ENCODE peak calls at places on chromosomes 11 and 22, in ten cellular contexts. One of them, this sample, is unnamed.

GRCh38 chr22:22161924-22162851 is 82.4 kb upstream of the VPREB1 start:
- DNase-seq in NCI-H1105 treated with DMSO at 0.1 percent for 48 hours: no peak
- DNase-seq in stimulated activated CD8-positive, alpha-beta memory T cell treated with anti-CD3 and anti-CD28 coated beads, Interleukin-12 subunit alpha, Interleukin-12 subunit beta, amount 100 ng/mL, for 1 hour: no peak
- DNase-seq in GM18507: peak
- DNase-seq in NCI-H146: no peak
- DNase-seq in bronchial epithelial cell: no peak
- DNase-seq in pancreas: no peak
- DNase-seq in lower leg skin: no peak
- DNase-seq in endodermal cell: no peak
- DNase-seq in activated CD4-positive, alpha-beta T cell treated with anti-CD3 and anti-CD28 coated beads, Interleukin-2, amount 10 ng/mL, durations not matched to agents 7 days and 5 days: no peak
- DNase-seq in this sample: no peak

GRCh38 chr11:95111923-95112540 is 22.4 kb downstream of the ENDOD1 start:
- DNase-seq in pancreas: no peak
- DNase-seq in endodermal cell: no peak
- DNase-seq in activated CD4-positive, alpha-beta T cell treated with anti-CD3 and anti-CD28 coated beads, Interleukin-2, amount 10 ng/mL, durations not matched to agents 7 days and 5 days: no peak
- DNase-seq in GM18507: no peak
- DNase-seq in stimulated activated CD8-positive, alpha-beta memory T cell treated with anti-CD3 and anti-CD28 coated beads, Interleukin-12 subunit alpha, Interleukin-12 subunit beta, amount 100 ng/mL, for 1 hour: no peak
- DNase-seq in NCI-H1105 treated with DMSO at 0.1 percent for 48 hours: no peak
- DNase-seq in lower leg skin: no peak
- DNase-seq in NCI-H146: no peak
- DNase-seq in bronchial epithelial cell: no peak
- DNase-seq in this sample: no peak

GRCh38 chr11:120674537-120674936 is 163.0 kb downstream of the GRIK4 start:
- DNase-seq in bronchial epithelial cell: no peak
- DNase-seq in NCI-H146: no peak
- DNase-seq in stimulated activated CD8-positive, alpha-beta memory T cell treated with anti-CD3 and anti-CD28 coated beads, Interleukin-12 subunit alpha, Interleukin-12 subunit beta, amount 100 ng/mL, for 1 hour: no peak
- DNase-seq in GM18507: no peak
- DNase-seq in activated CD4-positive, alpha-beta T cell treated with anti-CD3 and anti-CD28 coated beads, Interleukin-2, amount 10 ng/mL, durations not matched to agents 7 days and 5 days: no peak
- DNase-seq in NCI-H1105 treated with DMSO at 0.1 percent for 48 hours: no peak
- DNase-seq in lower leg skin: no peak
- DNase-seq in endodermal cell: no peak
- DNase-seq in pancreas: no peak
- DNase-seq in this sample: no peak

GRCh38 chr22:17808688-17809403 is 34.6 kb upstream of the BID start:
- DNase-seq in activated CD4-positive, alpha-beta T cell treated with anti-CD3 and anti-CD28 coated beads, Interleukin-2, amount 10 ng/mL, durations not matched to agents 7 days and 5 days: no peak
- DNase-seq in lower leg skin: no peak
- DNase-seq in stimulated activated CD8-positive, alpha-beta memory T cell treated with anti-CD3 and anti-CD28 coated beads, Interleukin-12 subunit alpha, Interleukin-12 subunit beta, amount 100 ng/mL, for 1 hour: no peak
- DNase-seq in bronchial epithelial cell: no peak
- DNase-seq in GM18507: no peak
- DNase-seq in pancreas: peak
- DNase-seq in NCI-H1105 treated with DMSO at 0.1 percent for 48 hours: no peak
- DNase-seq in endodermal cell: peak
- DNase-seq in NCI-H146: no peak
- DNase-seq in this sample: no peak

GRCh38 chr11:16856022-16856471 is 117.6 kb downstream of the C11orf58 start:
- DNase-seq in bronchial epithelial cell: no peak
- DNase-seq in endodermal cell: no peak
- DNase-seq in activated CD4-positive, alpha-beta T cell treated with anti-CD3 and anti-CD28 coated beads, Interleukin-2, amount 10 ng/mL, durations not matched to agents 7 days and 5 days: no peak
- DNase-seq in lower leg skin: no peak
- DNase-seq in NCI-H146: no peak
- DNase-seq in pancreas: no peak
- DNase-seq in NCI-H1105 treated with DMSO at 0.1 percent for 48 hours: no peak
- DNase-seq in GM18507: no peak
- DNase-seq in stimulated activated CD8-positive, alpha-beta memory T cell treated with anti-CD3 and anti-CD28 coated beads, Interleukin-12 subunit alpha, Interleukin-12 subunit beta, amount 100 ng/mL, for 1 hour: no peak
- DNase-seq in this sample: no peak

GRCh38 chr11:116513894-116514293 is 258.9 kb downstream of the BUD13 start:
- DNase-seq in lower leg skin: no peak
- DNase-seq in NCI-H1105 treated with DMSO at 0.1 percent for 48 hours: no peak
- DNase-seq in GM18507: no peak
- DNase-seq in NCI-H146: peak
- DNase-seq in bronchial epithelial cell: peak
- DNase-seq in stimulated activated CD8-positive, alpha-beta memory T cell treated with anti-CD3 and anti-CD28 coated beads, Interleukin-12 subunit alpha, Interleukin-12 subunit beta, amount 100 ng/mL, for 1 hour: no peak
- DNase-seq in activated CD4-positive, alpha-beta T cell treated with anti-CD3 and anti-CD28 coated beads, Interleukin-2, amount 10 ng/mL, durations not matched to agents 7 days and 5 days: peak
- DNase-seq in pancreas: no peak
- DNase-seq in endodermal cell: peak
- DNase-seq in this sample: peak

GRCh38 chr22:23100124-23100801 is 29.9 kb downstream of the GNAZ start:
- DNase-seq in activated CD4-positive, alpha-beta T cell treated with anti-CD3 and anti-CD28 coated beads, Interleukin-2, amount 10 ng/mL, durations not matched to agents 7 days and 5 days: no peak
- DNase-seq in stimulated activated CD8-positive, alpha-beta memory T cell treated with anti-CD3 and anti-CD28 coated beads, Interleukin-12 subunit alpha, Interleukin-12 subunit beta, amount 100 ng/mL, for 1 hour: no peak
- DNase-seq in pancreas: no peak
- DNase-seq in endodermal cell: no peak
- DNase-seq in GM18507: no peak
- DNase-seq in lower leg skin: no peak
- DNase-seq in NCI-H1105 treated with DMSO at 0.1 percent for 48 hours: no peak
- DNase-seq in NCI-H146: peak
- DNase-seq in bronchial epithelial cell: no peak
- DNase-seq in this sample: no peak

GRCh38 chr11:120241277-120241676 is 1.3 kb downstream of the POU2F3 start:
- DNase-seq in activated CD4-positive, alpha-beta T cell treated with anti-CD3 and anti-CD28 coated beads, Interleukin-2, amount 10 ng/mL, durations not matched to agents 7 days and 5 days: no peak
- DNase-seq in NCI-H146: no peak
- DNase-seq in endodermal cell: no peak
- DNase-seq in GM18507: no peak
- DNase-seq in stimulated activated CD8-positive, alpha-beta memory T cell treated with anti-CD3 and anti-CD28 coated beads, Interleukin-12 subunit alpha, Interleukin-12 subunit beta, amount 100 ng/mL, for 1 hour: no peak
- DNase-seq in bronchial epithelial cell: no peak
- DNase-seq in lower leg skin: peak
- DNase-seq in NCI-H1105 treated with DMSO at 0.1 percent for 48 hours: no peak
- DNase-seq in pancreas: no peak
- DNase-seq in this sample: no peak

GRCh38 chr22:36368359-36368983 is 19.3 kb downstream of the MYH9 start:
- DNase-seq in endodermal cell: peak
- DNase-seq in GM18507: no peak
- DNase-seq in lower leg skin: no peak
- DNase-seq in activated CD4-positive, alpha-beta T cell treated with anti-CD3 and anti-CD28 coated beads, Interleukin-2, amount 10 ng/mL, durations not matched to agents 7 days and 5 days: no peak
- DNase-seq in NCI-H1105 treated with DMSO at 0.1 percent for 48 hours: no peak
- DNase-seq in stimulated activated CD8-positive, alpha-beta memory T cell treated with anti-CD3 and anti-CD28 coated beads, Interleukin-12 subunit alpha, Interleukin-12 subunit beta, amount 100 ng/mL, for 1 hour: no peak
- DNase-seq in NCI-H146: no peak
- DNase-seq in bronchial epithelial cell: peak
- DNase-seq in pancreas: no peak
- DNase-seq in this sample: no peak